ENCODE peak calls at places on chromosome 16, in four cellular contexts. Q is A549, D is choroid plexus epithelial cell, O is esophagus squamous epithelium. K is an unnamed sample.

GRCh38 chr16:86889974-86890373 is 311.6 kb downstream of the FOXL1 start:
- DNase-seq in Q (no peak), O (no peak), D (no peak), K (no peak)

GRCh38 chr16:67514382-67514828 is 14.2 kb upstream of the RIPOR1 start:
- DNase-seq in O (peak; percentile 45), D (peak; percentile 93), Q (peak; percentile 89), K (peak; percentile 79)

GRCh38 chr16:66677836-66678235 is 18.7 kb downstream of the CMTM4 start:
- DNase-seq in Q (no peak), D (no peak), O (no peak), K (no peak)

GRCh38 chr16:87620201-87620495 is 17.8 kb downstream of the JPH3 start:
- DNase-seq in O (no peak), Q (no peak), D (no peak), K (no peak)

GRCh38 chr16:1712791-1713261 is 6.8 kb downstream of the MAPK8IP3 start:
- DNase-seq in Q (no peak), D (peak; percentile 50), O (no peak), K (no peak)

GRCh38 chr16:75380870-75381269 is 52.4 kb downstream of the CFDP1 start:
- DNase-seq in O (no peak), D (peak; percentile 72), Q (no peak), K (no peak)

GRCh38 chr16:3171181-3171854 is 16.7 kb upstream of the OR1F1 start:
- DNase-seq in D (no peak), O (no peak), Q (no peak), K (peak; percentile 77)

GRCh38 chr16:1923299-1924034 is 5.3 kb upstream of the HS3ST6 start:
- DNase-seq in O (no peak), Q (peak; percentile 88), D (peak; percentile 26), K (no peak)

GRCh38 chr16:27318399-27319256 is 4.9 kb downstream of the IL4R start:
- DNase-seq in O (no peak), D (peak; percentile 94), Q (no peak), K (peak; percentile 62)

GRCh38 chr16:2195316-2196161 is 866 bp downstream of the CASKIN1 start:
- DNase-seq in O (no peak), D (no peak), Q (no peak), K (no peak)

GRCh38 chr16:75197522-75198134 is 9.3 kb downstream of the CTRB2 start:
- DNase-seq in O (no peak), Q (peak; percentile 17), D (peak; percentile 30), K (no peak)

GRCh38 chr16:50268352-50268751 is 2.0 kb downstream of the ADCY7 start:
- DNase-seq in Q (no peak), D (no peak), O (no peak), K (no peak)

GRCh38 chr16:4679854-4680636 is 13.3 kb upstream of the NUDT16L1 start:
- DNase-seq in Q (no peak), D (no peak), O (no peak), K (no peak)

GRCh38 chr16:48912360-48912759 is 302.4 kb upstream of the N4BP1 start:
- DNase-seq in O (no peak), D (no peak), Q (no peak), K (peak; percentile 18)

GRCh38 chr16:64094992-64095579 is 1026.8 kb downstream of the CDH11 start:
- DNase-seq in O (no peak), Q (no peak), D (peak; percentile 53), K (no peak)

GRCh38 chr16:48123104-48123788 is 32.5 kb downstream of the ABCC12 start:
- DNase-seq in D (peak; percentile 97), O (no peak), Q (peak; percentile 96), K (peak; percentile 59)

GRCh38 chr16:1980026-1980769 is 1.1 kb downstream of the NOXO1 start:
- DNase-seq in D (no peak), O (no peak), Q (no peak), K (no peak)

GRCh38 chr16:27431773-27432599 is 30.0 kb downstream of the IL21R start:
- DNase-seq in O (no peak), Q (no peak), D (peak; percentile 41), K (peak; percentile 45)

GRCh38 chr16:27430923-27431484 is 29.0 kb downstream of the IL21R start:
- DNase-seq in O (no peak), D (peak; percentile 69), Q (no peak), K (no peak)

GRCh38 chr16:71339481-71340171 is 18.9 kb upstream of the CALB2 start:
- DNase-seq in Q (no peak), D (no peak), O (no peak), K (no peak)

GRCh38 chr16:48426244-48427135 is 41.3 kb upstream of the SIAH1 start:
- DNase-seq in O (no peak), Q (no peak), D (peak; percentile 65), K (no peak)

GRCh38 chr16:22206847-22207714 is 1.0 kb downstream of the EEF2K start:
- DNase-seq in O (peak; percentile 41), Q (peak; percentile 37), D (peak; percentile 42), K (peak; percentile 84)

GRCh38 chr16:27550582-27550920 is 607 bp downstream of the KATNIP start:
- DNase-seq in Q (peak; percentile 7), O (no peak), D (no peak), K (no peak)

GRCh38 chr16:28609631-28610594 is at the start of gene SULT1A1:
- DNase-seq in Q (no peak), O (no peak), D (peak; percentile 40), K (no peak)

GRCh38 chr16:8935989-8936388 is 27.7 kb downstream of the USP7 start:
- DNase-seq in O (no peak), D (peak; percentile 13), Q (peak; percentile 33), K (no peak)

GRCh38 chr16:52114414-52114813 is 432.5 kb downstream of the TOX3 start:
- DNase-seq in D (no peak), Q (peak; percentile 7), O (no peak), K (no peak)

GRCh38 chr16:27330542-27330941 is 16.8 kb downstream of the IL4R start:
- DNase-seq in O (no peak), D (peak; percentile 99), Q (peak; percentile 17), K (no peak)

GRCh38 chr16:27967169-27967568 is 96.3 kb downstream of the GSG1L start:
- DNase-seq in D (no peak), Q (no peak), O (no peak), K (no peak)

GRCh38 chr16:28139530-28139929 is 72.2 kb downstream of the XPO6 start:
- DNase-seq in D (no peak), Q (no peak), O (no peak), K (no peak)

GRCh38 chr16:73956592-73957495 is 339.8 kb upstream of the PSMD7 start:
- DNase-seq in O (no peak), Q (peak; percentile 52), D (peak; percentile 73), K (peak; percentile 45)

GRCh38 chr16:11500720-11501346 is 85.9 kb downstream of the LITAF start:
- DNase-seq in O (no peak), Q (no peak), D (no peak), K (no peak)

GRCh38 chr16:11506816-11507305 is 79.9 kb downstream of the LITAF start:
- DNase-seq in Q (no peak), O (no peak), D (no peak), K (no peak)

GRCh38 chr16:11502239-11502638 is 84.5 kb downstream of the LITAF start:
- DNase-seq in Q (no peak), O (no peak), D (no peak), K (no peak)

GRCh38 chr16:11501583-11502138 is 85.1 kb downstream of the LITAF start:
- DNase-seq in O (no peak), Q (peak; percentile 36), D (no peak), K (no peak)

DNA sequence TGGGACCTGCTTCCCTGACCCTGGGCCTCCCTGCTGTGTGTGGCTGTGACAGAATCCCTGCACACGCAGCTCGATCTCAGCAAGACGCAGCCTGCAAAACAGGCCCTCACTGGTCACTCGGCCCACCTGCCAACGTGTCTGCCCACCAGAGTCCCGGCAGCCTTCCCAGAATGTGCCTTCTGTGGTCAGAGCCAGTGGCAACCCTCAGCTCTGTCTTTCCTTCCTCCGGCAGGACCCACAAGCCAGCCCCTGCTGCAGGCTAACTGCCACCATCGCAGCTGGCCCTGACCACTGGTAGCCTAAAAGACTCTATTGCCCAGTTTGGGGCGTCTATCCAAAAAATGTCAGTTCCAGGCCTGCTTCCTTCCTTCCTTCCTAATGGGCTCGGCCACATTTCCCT is 83.2 kb downstream of the LITAF start:
- DNase-seq in D (no peak), Q (no peak), O (no peak), K (no peak)
- TF ChIP-seq CTCF in D (no peak), Q (no peak), O (no peak), K (no peak)

DNA sequence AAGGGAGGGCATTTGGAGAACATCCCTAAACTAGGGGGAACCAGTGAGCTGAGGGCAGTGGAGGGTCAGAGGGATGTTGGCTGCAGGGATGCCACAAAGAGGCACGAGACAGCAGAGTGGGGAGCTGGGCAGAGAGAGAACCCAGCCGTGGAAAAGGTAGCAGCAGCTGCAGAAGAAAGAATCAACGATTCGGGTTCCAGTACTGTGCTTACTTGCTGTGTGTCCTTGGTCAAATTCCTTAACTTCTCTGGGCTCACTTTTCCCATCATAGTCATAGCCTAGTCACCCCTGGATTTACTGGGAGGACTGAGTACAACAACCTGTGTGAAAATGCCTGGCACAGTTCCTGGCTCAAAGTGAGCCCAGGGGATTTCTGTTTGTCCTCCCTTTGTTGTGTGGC is 12.8 kb upstream of the MMP2 start:
- DNase-seq in D (no peak), Q (no peak), O (no peak), K (no peak)
- TF ChIP-seq CTCF in D (no peak), Q (no peak), O (no peak), K (no peak)

GRCh38 chr16:90019543-90020259 is 445 bp upstream of the DBNDD1 start:
- DNase-seq in O (no peak), D (peak; percentile 75), Q (peak; percentile 47), K (peak; percentile 85)
- TF ChIP-seq CTCF in O (peak; percentile 26), D (peak; percentile 7), Q (peak; percentile 92), K (peak; percentile 43)

GRCh38 chr16:85126383-85126730 is 14.1 kb upstream of the CIBAR2 start:
- DNase-seq in O (no peak), D (peak; percentile 38), Q (no peak), K (no peak)

GRCh38 chr16:85124636-85125346 is 12.5 kb upstream of the CIBAR2 start:
- DNase-seq in D (no peak), Q (no peak), O (no peak), K (no peak)

GRCh38 chr16:85125570-85126382 is 13.5 kb upstream of the CIBAR2 start:
- DNase-seq in O (no peak), D (no peak), Q (no peak), K (no peak)

GRCh38 chr16:85128079-85128837 is 16.0 kb upstream of the CIBAR2 start:
- DNase-seq in Q (no peak), O (no peak), D (no peak), K (no peak)

DNA sequence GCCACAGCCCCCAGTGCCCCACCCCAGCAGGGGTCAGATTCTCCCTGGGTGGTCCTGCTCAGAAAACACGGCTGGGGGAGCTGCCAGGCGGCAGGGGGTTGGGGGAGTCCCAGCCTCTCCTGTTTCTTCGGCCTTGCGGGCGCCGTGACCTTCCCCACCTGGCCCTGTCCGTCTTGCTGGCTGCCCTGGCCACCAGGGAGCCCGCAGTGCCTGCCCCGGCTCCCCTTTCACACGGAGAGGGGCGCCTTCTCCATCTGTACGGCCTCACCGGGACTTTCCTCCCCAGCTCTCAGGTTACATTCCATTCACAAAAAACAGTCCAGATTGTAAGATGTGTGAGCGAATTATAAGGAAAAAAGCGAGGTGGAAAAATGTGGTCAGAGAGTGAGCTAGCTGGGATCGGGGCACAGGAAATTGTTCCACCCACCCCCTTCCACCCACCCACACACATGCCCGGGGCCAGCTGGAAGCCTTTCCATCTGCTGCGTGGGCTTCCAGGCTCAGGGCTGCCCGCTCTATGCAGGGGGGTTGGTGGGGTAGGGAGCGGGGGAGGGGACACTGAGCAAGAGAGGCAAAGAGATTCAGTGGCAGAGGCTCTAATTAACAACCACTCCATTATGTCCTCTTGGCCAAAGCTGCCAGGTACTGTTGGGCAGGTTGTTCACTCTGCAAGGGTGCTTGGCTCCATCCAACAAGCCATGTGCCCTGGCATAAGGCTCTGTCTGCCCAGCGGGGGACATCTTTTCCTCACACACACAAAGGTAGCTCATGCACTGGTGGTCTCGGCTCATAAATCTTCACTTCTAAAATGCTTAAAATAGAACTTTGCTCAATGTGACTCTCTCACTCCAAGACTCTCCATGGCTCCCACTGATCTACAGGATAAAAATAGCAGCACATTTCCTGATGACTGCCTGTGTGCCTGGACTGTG is 14.7 kb upstream of the CIBAR2 start:
- DNase-seq in Q (no peak), D (peak; percentile 94), O (no peak), K (no peak)
- TF ChIP-seq CTCF in Q (no peak), D (no peak), O (no peak), K (no peak)

K was measured in GM10248.